ENCODE peak calls at places on chromosome 3, in six cellular contexts. One of them, this sample, is unnamed.
A peak's percentile ranks its signal among the peaks of the same experiment; 100 is the strongest.

GRCh38 chr3:71251156-71251775 is 332.3 kb downstream of the FOXP1 start:
- DNase-seq in IMR-90: peak; percentile 98
- DNase-seq in neuronal stem cell: no peak
- DNase-seq in mesendoderm: no peak
- DNase-seq in H9: no peak
- DNase-seq in mesenchymal stem cell: peak; percentile 53
- DNase-seq in this sample: no peak

GRCh38 chr3:48797626-48798025 is 50.0 kb downstream of the PRKAR2A start:
- DNase-seq in IMR-90: no peak
- DNase-seq in mesendoderm: no peak
- DNase-seq in H9: no peak
- DNase-seq in mesenchymal stem cell: no peak
- DNase-seq in neuronal stem cell: no peak
- DNase-seq in this sample: no peak

GRCh38 chr3:123853686-123854372 is 30.3 kb downstream of the MYLK start:
- DNase-seq in mesendoderm: no peak
- DNase-seq in neuronal stem cell: no peak
- DNase-seq in mesenchymal stem cell: no peak
- DNase-seq in H9: no peak
- DNase-seq in IMR-90: no peak
- DNase-seq in this sample: no peak

GRCh38 chr3:113485161-113485609 is 29.8 kb downstream of the SPICE1 start:
- DNase-seq in mesenchymal stem cell: no peak
- DNase-seq in neuronal stem cell: no peak
- DNase-seq in mesendoderm: peak; percentile 4
- DNase-seq in IMR-90: no peak
- DNase-seq in H9: no peak
- DNase-seq in this sample: no peak

GRCh38 chr3:72303926-72304325 is 519.0 kb upstream of the PROK2 start:
- DNase-seq in IMR-90: no peak
- DNase-seq in H9: peak; percentile 36
- DNase-seq in mesendoderm: peak; percentile 92
- DNase-seq in neuronal stem cell: no peak
- DNase-seq in mesenchymal stem cell: peak; percentile 52
- DNase-seq in this sample: no peak

GRCh38 chr3:51392301-51393095 is 1.4 kb downstream of the RBM15B start:
- DNase-seq in mesendoderm: no peak
- DNase-seq in mesenchymal stem cell: no peak
- DNase-seq in neuronal stem cell: no peak
- DNase-seq in H9: no peak
- DNase-seq in IMR-90: no peak
- DNase-seq in this sample: no peak

GRCh38 chr3:58178528-58179234 is 32.1 kb downstream of the DNASE1L3 start:
- DNase-seq in mesenchymal stem cell: no peak
- DNase-seq in IMR-90: no peak
- DNase-seq in H9: no peak
- DNase-seq in neuronal stem cell: no peak
- DNase-seq in mesendoderm: no peak
- DNase-seq in this sample: no peak

GRCh38 chr3:177830411-177830849 is 633.1 kb upstream of the TBL1XR1 start:
- DNase-seq in mesenchymal stem cell: peak; percentile 70
- DNase-seq in neuronal stem cell: no peak
- DNase-seq in IMR-90: peak; percentile 71
- DNase-seq in mesendoderm: no peak
- DNase-seq in H9: no peak
- DNase-seq in this sample: no peak

GRCh38 chr3:105353485-105354161 is 13.1 kb upstream of the ALCAM start:
- DNase-seq in mesendoderm: peak; percentile 55
- DNase-seq in neuronal stem cell: no peak
- DNase-seq in IMR-90: peak; percentile 64
- DNase-seq in H9: peak; percentile 63
- DNase-seq in mesenchymal stem cell: peak; percentile 48
- DNase-seq in this sample: peak; percentile 42

GRCh38 chr3:20648294-20648693 is 462.3 kb upstream of the SGO1 start:
- DNase-seq in IMR-90: peak; percentile 84
- DNase-seq in mesendoderm: no peak
- DNase-seq in mesenchymal stem cell: peak; percentile 37
- DNase-seq in H9: no peak
- DNase-seq in neuronal stem cell: no peak
- DNase-seq in this sample: no peak

GRCh38 chr3:56836276-56837163 is 34.8 kb upstream of the ARHGEF3 start:
- DNase-seq in IMR-90: no peak
- DNase-seq in H9: no peak
- DNase-seq in mesenchymal stem cell: peak; percentile 9
- DNase-seq in neuronal stem cell: no peak
- DNase-seq in mesendoderm: no peak
- DNase-seq in this sample: no peak

GRCh38 chr3:117692416-117692995 is 982.9 kb downstream of the TUSC7 start:
- DNase-seq in neuronal stem cell: no peak
- DNase-seq in mesenchymal stem cell: peak; percentile 22
- DNase-seq in IMR-90: peak; percentile 94
- DNase-seq in mesendoderm: no peak
- DNase-seq in H9: peak; percentile 43
- DNase-seq in this sample: no peak

GRCh38 chr3:194204036-194204792 is 68.3 kb downstream of the HES1 start:
- DNase-seq in neuronal stem cell: peak; percentile 23
- DNase-seq in mesendoderm: peak; percentile 30
- DNase-seq in mesenchymal stem cell: no peak
- DNase-seq in IMR-90: no peak
- DNase-seq in H9: peak; percentile 44
- DNase-seq in this sample: no peak

GRCh38 chr3:31096661-31097060 is 202.2 kb upstream of the GADL1 start:
- DNase-seq in neuronal stem cell: no peak
- DNase-seq in mesenchymal stem cell: peak; percentile 84
- DNase-seq in H9: no peak
- DNase-seq in mesendoderm: no peak
- DNase-seq in IMR-90: no peak
- DNase-seq in this sample: no peak

GRCh38 chr3:177201707-177202397 is 4.6 kb upstream of the TBL1XR1 start:
- DNase-seq in IMR-90: peak; percentile 62
- DNase-seq in H9: no peak
- DNase-seq in neuronal stem cell: no peak
- DNase-seq in mesendoderm: no peak
- DNase-seq in mesenchymal stem cell: peak; percentile 32
- DNase-seq in this sample: peak; percentile 95

GRCh38 chr3:49017978-49018706 is at the start of gene DALRD3:
- DNase-seq in H9: peak; percentile 86
- DNase-seq in mesendoderm: peak; percentile 75
- DNase-seq in mesenchymal stem cell: peak; percentile 74
- DNase-seq in neuronal stem cell: peak; percentile 56
- DNase-seq in IMR-90: peak; percentile 51
- DNase-seq in this sample: peak; percentile 74

GRCh38 chr3:6861331-6861988 is 545 bp downstream of the GRM7 start:
- DNase-seq in IMR-90: no peak
- DNase-seq in mesenchymal stem cell: no peak
- DNase-seq in H9: peak; percentile 56
- DNase-seq in mesendoderm: peak; percentile 57
- DNase-seq in neuronal stem cell: peak; percentile 45
- DNase-seq in this sample: no peak

GRCh38 chr3:170372190-170372879 is 14.8 kb downstream of the SKIL start:
- DNase-seq in neuronal stem cell: no peak
- DNase-seq in H9: no peak
- DNase-seq in mesendoderm: no peak
- DNase-seq in IMR-90: peak; percentile 32
- DNase-seq in mesenchymal stem cell: no peak
- DNase-seq in this sample: no peak
- H3K23ac ChIP-seq in neuronal stem cell: no peak overlapping the region
- H3K23ac ChIP-seq in H9: no peak overlapping the region
- H3K23ac ChIP-seq in mesendoderm: no peak overlapping the region
- H3K23ac ChIP-seq in IMR-90: no peak overlapping the region
- H3K23ac ChIP-seq in mesenchymal stem cell: no peak overlapping the region
- H3K23ac ChIP-seq in this sample: no peak overlapping the region

GRCh38 chr3:43373588-43373935 is 87.2 kb downstream of the SNRK start:
- DNase-seq in mesendoderm: no peak
- DNase-seq in neuronal stem cell: no peak
- DNase-seq in IMR-90: peak; percentile 42
- DNase-seq in H9: no peak
- DNase-seq in mesenchymal stem cell: no peak
- DNase-seq in this sample: no peak

GRCh38 chr3:43369404-43370345 is 83.3 kb downstream of the SNRK start:
- DNase-seq in mesendoderm: peak; percentile 44
- DNase-seq in neuronal stem cell: no peak
- DNase-seq in H9: no peak
- DNase-seq in IMR-90: no peak
- DNase-seq in mesenchymal stem cell: no peak
- DNase-seq in this sample: no peak

GRCh38 chr3:43372809-43373587 is 86.7 kb downstream of the SNRK start:
- DNase-seq in H9: peak; percentile 66
- DNase-seq in mesenchymal stem cell: no peak
- DNase-seq in mesendoderm: peak; percentile 42
- DNase-seq in neuronal stem cell: peak; percentile 9
- DNase-seq in IMR-90: no peak
- DNase-seq in this sample: no peak

GRCh38 chr3:43371494-43371893 is 85.2 kb downstream of the SNRK start:
- DNase-seq in H9: no peak
- DNase-seq in neuronal stem cell: no peak
- DNase-seq in IMR-90: no peak
- DNase-seq in mesendoderm: no peak
- DNase-seq in mesenchymal stem cell: no peak
- DNase-seq in this sample: no peak

GRCh38 chr3:43372007-43372754 is 85.8 kb downstream of the SNRK start:
- DNase-seq in mesenchymal stem cell: no peak
- DNase-seq in IMR-90: no peak
- DNase-seq in neuronal stem cell: no peak
- DNase-seq in mesendoderm: no peak
- DNase-seq in H9: no peak
- DNase-seq in this sample: no peak
- H3K4ac ChIP-seq in mesenchymal stem cell: no peak overlapping the region
- H3K4ac ChIP-seq in IMR-90: no peak overlapping the region
- H3K4ac ChIP-seq in neuronal stem cell: no peak overlapping the region
- H3K4ac ChIP-seq in mesendoderm: no peak overlapping the region
- H3K4ac ChIP-seq in H9: no peak overlapping the region
- H3K4ac ChIP-seq in this sample: no peak overlapping the region

GRCh38 chr3:127069814-127070440 is 87.0 kb downstream of the PLXNA1 start:
- DNase-seq in IMR-90: no peak
- DNase-seq in neuronal stem cell: no peak
- DNase-seq in H9: no peak
- DNase-seq in mesendoderm: no peak
- DNase-seq in mesenchymal stem cell: no peak
- DNase-seq in this sample: no peak
- H4K8ac ChIP-seq in IMR-90: no peak overlapping the region
- H4K8ac ChIP-seq in neuronal stem cell: no peak overlapping the region
- H4K8ac ChIP-seq in H9: no peak overlapping the region
- H4K8ac ChIP-seq in mesendoderm: no peak overlapping the region
- H4K8ac ChIP-seq in mesenchymal stem cell: no peak overlapping the region
- H4K8ac ChIP-seq in this sample: no peak overlapping the region

GRCh38 chr3:99896482-99896881 is 78.8 kb downstream of the CMSS1 start:
- DNase-seq in mesendoderm: no peak
- DNase-seq in neuronal stem cell: no peak
- DNase-seq in IMR-90: no peak
- DNase-seq in H9: no peak
- DNase-seq in mesenchymal stem cell: no peak
- DNase-seq in this sample: no peak

GRCh38 chr3:99899603-99900002 is 81.9 kb downstream of the CMSS1 start:
- DNase-seq in neuronal stem cell: no peak
- DNase-seq in mesenchymal stem cell: no peak
- DNase-seq in IMR-90: no peak
- DNase-seq in mesendoderm: no peak
- DNase-seq in H9: no peak
- DNase-seq in this sample: no peak

GRCh38 chr3:99892332-99892731 is 74.7 kb downstream of the CMSS1 start:
- DNase-seq in neuronal stem cell: no peak
- DNase-seq in IMR-90: no peak
- DNase-seq in mesendoderm: no peak
- DNase-seq in H9: no peak
- DNase-seq in mesenchymal stem cell: no peak
- DNase-seq in this sample: no peak

GRCh38 chr3:99895106-99895705 is 77.5 kb downstream of the CMSS1 start:
- DNase-seq in mesendoderm: no peak
- DNase-seq in IMR-90: peak; percentile 41
- DNase-seq in neuronal stem cell: no peak
- DNase-seq in H9: no peak
- DNase-seq in mesenchymal stem cell: no peak
- DNase-seq in this sample: no peak

DNA sequence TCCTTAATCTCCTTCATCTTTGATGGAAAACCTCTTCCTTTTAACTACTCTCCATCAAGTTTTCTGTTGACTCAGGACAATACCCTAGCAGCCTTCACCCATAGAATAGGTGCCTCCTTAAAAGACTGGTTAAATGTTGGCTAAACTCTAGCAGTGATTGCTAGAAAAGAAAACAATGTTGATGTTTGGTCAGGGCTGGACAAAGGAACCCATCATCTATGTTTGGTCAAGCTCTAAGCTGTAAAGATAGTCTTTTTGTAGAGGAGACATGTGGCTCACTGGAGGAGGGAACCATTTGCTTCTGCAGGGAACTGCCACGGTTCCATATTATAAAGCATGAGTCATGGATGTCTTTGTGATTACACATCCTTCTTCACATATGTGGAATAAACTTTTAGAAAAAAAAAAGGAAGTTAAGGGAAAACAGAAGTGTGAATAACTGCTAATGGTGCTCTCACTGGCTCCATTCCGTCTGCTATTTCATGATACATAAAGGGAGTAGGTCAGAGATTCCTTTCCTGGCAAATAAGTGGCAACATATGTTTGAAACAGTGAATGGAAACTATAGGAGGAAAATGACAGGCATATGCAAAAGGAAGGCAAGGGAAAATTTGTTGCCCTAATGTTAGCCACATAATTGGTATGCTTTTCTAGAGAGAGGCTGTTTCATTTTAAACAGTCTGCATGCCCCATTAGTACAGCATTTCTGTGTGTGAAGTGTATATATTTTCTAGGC is 78.2 kb downstream of the CMSS1 start:
- DNase-seq in IMR-90: peak; percentile 95
- DNase-seq in H9: no peak
- DNase-seq in mesenchymal stem cell: peak; percentile 92
- DNase-seq in neuronal stem cell: no peak
- DNase-seq in mesendoderm: peak; percentile 79
- DNase-seq in this sample: peak; percentile 23
- H3K23ac ChIP-seq in IMR-90: peak overlapping the region; percentile 91
- H3K23ac ChIP-seq in H9: no peak overlapping the region
- H3K23ac ChIP-seq in mesenchymal stem cell: no peak overlapping the region
- H3K23ac ChIP-seq in neuronal stem cell: no peak overlapping the region
- H3K23ac ChIP-seq in mesendoderm: no peak overlapping the region
- H3K23ac ChIP-seq in this sample: no peak overlapping the region

This sample was measured in trophoblast cell.